ENCODE peak calls at places on chromosomes 7 and 10, in four cellular contexts. H is iPS-NIHi11; V is left ventricle myocardium inferior; G is stimulated activated CD8-positive, alpha-beta memory T cell treated with anti-CD3 and anti-CD28 coated beads, Interleukin-7, amount 100 ng/mL, for 4 hours. R is an unnamed sample.
A peak's percentile ranks its signal among the peaks of the same experiment; 100 is the strongest.

GRCh38 chr10:9845075-9845474 is 1172.6 kb upstream of the CELF2 start:
- DNase-seq in H (no peak), V (no peak), G (no peak), R (no peak)

GRCh38 chr7:12401538-12402364 is 1.9 kb downstream of the VWDE start:
- DNase-seq in H (no peak), V (no peak), G (no peak), R (no peak)

GRCh38 chr10:16470747-16471146 is 33.9 kb downstream of the PTER start:
- DNase-seq in H (no peak), V (no peak), G (peak; percentile 31), R (no peak)

GRCh38 chr7:33395340-33395739 is 266.0 kb downstream of the BBS9 start:
- DNase-seq in H (no peak), V (no peak), G (no peak), R (no peak)

GRCh38 chr10:227014-227413 is 91.8 kb downstream of the ZMYND11 start:
- DNase-seq in H (no peak), V (no peak), G (no peak), R (no peak)

GRCh38 chr7:26153246-26153822 is 1.3 kb downstream of the NFE2L3 start:
- DNase-seq in H (peak; percentile 42), V (no peak), G (no peak), R (no peak)

GRCh38 chr7:121049028-121049791 is 60.7 kb downstream of the CPED1 start:
- DNase-seq in H (no peak), V (no peak), G (no peak), R (no peak)

GRCh38 chr7:105920766-105921165 is 42.3 kb upstream of the CDHR3 start:
- DNase-seq in H (no peak), V (no peak), G (no peak), R (no peak)

GRCh38 chr7:21256310-21256877 is 171.5 kb upstream of the SP4 start:
- DNase-seq in H (no peak), V (no peak), G (no peak), R (no peak)

GRCh38 chr7:73361340-73361739 is 33.4 kb downstream of the FKBP6 start:
- DNase-seq in H (no peak), V (no peak), G (no peak), R (no peak)

GRCh38 chr7:146961617-146962016 is 845.0 kb downstream of the CNTNAP2 start:
- DNase-seq in H (peak; percentile 6), V (no peak), G (no peak), R (no peak)

R was measured in SIG-M5.